ENCODE peak calls at places on chromosomes 2 and 18, in six cellular contexts. R, X, T, S, D and I are unnamed samples.

GRCh38 chr2:10286216-10287037 is 16.3 kb upstream of the HPCAL1 start:
- DNase-seq in R (peak; percentile 42), X (no peak), T (no peak), S (peak; percentile 73), D (no peak), I (no peak)

GRCh38 chr18:36539674-36540073 is 242.2 kb downstream of the FHOD3 start:
- DNase-seq in R (no peak), X (no peak), T (peak; percentile 35), S (no peak), D (peak; percentile 13), I (no peak)

GRCh38 chr18:79523738-79524180 is 128.0 kb downstream of the NFATC1 start:
- DNase-seq in R (peak; percentile 94), X (no peak), T (no peak), S (peak; percentile 86), D (no peak), I (no peak)

GRCh38 chr2:39033980-39034379 is 86.9 kb downstream of the SOS1 start:
- DNase-seq in R (no peak), X (peak; percentile 41), T (peak; percentile 35), S (no peak), D (peak; percentile 38), I (no peak)

GRCh38 chr2:59398081-59398480 is 1155.4 kb downstream of the BCL11A start:
- DNase-seq in R (no peak), X (no peak), T (no peak), S (no peak), D (no peak), I (no peak)

GRCh38 chr2:110843496-110843895 is 111.1 kb downstream of the ACOXL start:
- DNase-seq in R (no peak), X (no peak), T (no peak), S (no peak), D (no peak), I (no peak)

GRCh38 chr2:42171396-42171971 is 2.3 kb downstream of the EML4 start:
- DNase-seq in R (no peak), X (peak; percentile 8), T (no peak), S (no peak), D (peak; percentile 77), I (no peak)

GRCh38 chr2:212381428-212382102 is 157.0 kb downstream of the ERBB4 start:
- DNase-seq in R (no peak), X (no peak), T (no peak), S (no peak), D (no peak), I (no peak)

GRCh38 chr2:207285451-207285771 is 119.7 kb upstream of the KLF7 start:
- DNase-seq in R (no peak), X (peak; percentile 11), T (no peak), S (no peak), D (no peak), I (no peak)

GRCh38 chr2:3959372-3959771 is 256.0 kb downstream of the DCDC2C start:
- DNase-seq in R (no peak), X (peak; percentile 6), T (no peak), S (no peak), D (peak; percentile 54), I (no peak)

GRCh38 chr2:214341636-214342035 is 69.2 kb upstream of the VWC2L start:
- DNase-seq in R (no peak), X (no peak), T (no peak), S (no peak), D (peak; percentile 56), I (no peak)

GRCh38 chr2:97911922-97912575 is 83.7 kb downstream of the TMEM131 start:
- DNase-seq in R (peak; percentile 63), X (no peak), T (no peak), S (no peak), D (peak; percentile 44), I (no peak)

GRCh38 chr2:44169155-44169898 is 652 bp downstream of the PPM1B start:
- DNase-seq in R (peak; percentile 73), X (peak; percentile 45), T (peak; percentile 15), S (no peak), D (peak; percentile 60), I (no peak)

GRCh38 chr2:224086226-224086911 is 47.3 kb upstream of the SERPINE2 start:
- DNase-seq in R (no peak), X (peak; percentile 94), T (peak; percentile 93), S (no peak), D (peak; percentile 90), I (no peak)

GRCh38 chr2:223537669-223538601 is 64.2 kb downstream of the SCG2 start:
- DNase-seq in R (no peak), X (peak; percentile 73), T (no peak), S (no peak), D (peak; percentile 17), I (no peak)

GRCh38 chr2:3785220-3785889 is 82.0 kb downstream of the DCDC2C start:
- DNase-seq in R (no peak), X (peak; percentile 1), T (peak; percentile 9), S (no peak), D (no peak), I (no peak)

GRCh38 chr2:118231759-118232158 is 143.5 kb downstream of the INSIG2 start:
- DNase-seq in R (no peak), X (no peak), T (no peak), S (no peak), D (no peak), I (no peak)

GRCh38 chr2:164389411-164389810 is 231.9 kb downstream of the GRB14 start:
- DNase-seq in R (no peak), X (no peak), T (no peak), S (no peak), D (no peak), I (no peak)

GRCh38 chr2:52934354-52934898 is 833.2 kb upstream of the CHAC2 start:
- DNase-seq in R (no peak), X (peak; percentile 93), T (peak; percentile 10), S (no peak), D (peak; percentile 83), I (no peak)

GRCh38 chr2:10030311-10030736 is 13.0 kb upstream of the KLF11 start:
- DNase-seq in R (peak; percentile 71), X (no peak), T (no peak), S (no peak), D (no peak), I (peak; percentile 39)

GRCh38 chr2:11411768-11412448 is 54.1 kb downstream of the E2F6 start:
- DNase-seq in R (peak; percentile 75), X (peak; percentile 21), T (peak; percentile 43), S (no peak), D (peak; percentile 88), I (peak; percentile 58)

GRCh38 chr2:120531863-120532600 is 186.1 kb downstream of the INHBB start:
- DNase-seq in R (no peak), X (no peak), T (peak; percentile 55), S (peak; percentile 66), D (peak; percentile 47), I (peak; percentile 50)

GRCh38 chr2:71070294-71071025 is 2.0 kb downstream of the NAGK start:
- DNase-seq in R (peak; percentile 71), X (peak; percentile 29), T (peak; percentile 21), S (peak; percentile 87), D (peak; percentile 43), I (no peak)

GRCh38 chr2:233165895-233166661 is 85.4 kb upstream of the ATG16L1 start:
- DNase-seq in R (peak; percentile 71), X (peak; percentile 13), T (peak; percentile 13), S (peak; percentile 92), D (no peak), I (no peak)

GRCh38 chr2:200525551-200525881 is 491 bp upstream of the SGO2 start:
- DNase-seq in R (no peak), X (no peak), T (no peak), S (no peak), D (no peak), I (no peak)

GRCh38 chr18:35311506-35311905 is 21.5 kb upstream of the ZSCAN30 start:
- DNase-seq in R (no peak), X (peak; percentile 57), T (peak; percentile 51), S (no peak), D (no peak), I (no peak)

GRCh38 chr18:38698108-38698507 is 1132.5 kb upstream of the CELF4 start:
- DNase-seq in R (no peak), X (no peak), T (no peak), S (no peak), D (no peak), I (no peak)

GRCh38 chr2:236525416-236525997 is 44.1 kb upstream of the ACKR3 start:
- DNase-seq in R (no peak), X (peak; percentile 56), T (no peak), S (no peak), D (peak; percentile 19), I (no peak)

GRCh38 chr2:156021326-156022040 is 311.0 kb downstream of the NR4A2 start:
- DNase-seq in R (no peak), X (no peak), T (no peak), S (no peak), D (peak; percentile 42), I (no peak)

GRCh38 chr2:181308731-181309130 is 148.5 kb upstream of the ITGA4 start:
- DNase-seq in R (no peak), X (no peak), T (no peak), S (no peak), D (no peak), I (no peak)

GRCh38 chr2:181307203-181307991 is 149.8 kb upstream of the ITGA4 start:
- DNase-seq in R (no peak), X (no peak), T (no peak), S (peak; percentile 25), D (no peak), I (no peak)

GRCh38 chr2:181309576-181309975 is 147.6 kb upstream of the ITGA4 start:
- DNase-seq in R (no peak), X (no peak), T (no peak), S (no peak), D (no peak), I (no peak)

GRCh38 chr2:181310967-181311366 is 146.2 kb upstream of the ITGA4 start:
- DNase-seq in R (no peak), X (no peak), T (no peak), S (peak; percentile 42), D (no peak), I (no peak)

DNA sequence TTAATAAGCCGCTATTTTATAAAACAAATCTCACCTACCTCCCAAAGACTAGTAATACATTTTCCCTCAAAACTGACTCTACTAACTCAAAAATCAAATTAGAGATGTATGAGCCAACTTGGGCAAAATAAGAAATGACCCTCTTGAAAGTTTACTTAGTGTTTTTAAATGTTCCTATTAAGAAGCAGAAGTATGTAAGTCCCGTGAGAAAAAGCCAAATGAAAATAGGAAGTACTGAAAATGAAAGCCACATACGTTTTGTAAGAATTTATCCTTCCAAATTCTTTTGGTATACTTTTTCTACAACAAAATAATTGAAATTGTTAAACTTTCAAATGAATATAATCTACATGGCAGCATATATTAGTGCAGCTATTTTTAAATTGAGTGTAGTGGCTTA is 148.0 kb upstream of the ITGA4 start:
- DNase-seq in R (no peak), X (no peak), T (no peak), S (no peak), D (no peak), I (no peak)
- H3K4me3 ChIP-seq in R (no peak overlapping the region), X (no peak overlapping the region), T (no peak overlapping the region), S (peak overlapping the region; percentile 18), D (no peak overlapping the region), I (no peak overlapping the region)

GRCh38 chr2:151120016-151120415 is 141.6 kb downstream of the RBM43 start:
- DNase-seq in R (no peak), X (no peak), T (no peak), S (no peak), D (no peak), I (no peak)
- H3K4me3 ChIP-seq in R (no peak overlapping the region), X (no peak overlapping the region), T (no peak overlapping the region), S (no peak overlapping the region), D (no peak overlapping the region), I (no peak overlapping the region)

GRCh38 chr2:64727013-64727767 is 73.5 kb upstream of the SERTAD2 start:
- DNase-seq in R (no peak), X (no peak), T (no peak), S (no peak), D (no peak), I (no peak)
- H3K4me3 ChIP-seq in R (no peak overlapping the region), X (no peak overlapping the region), T (no peak overlapping the region), S (no peak overlapping the region), D (no peak overlapping the region), I (no peak overlapping the region)

GRCh38 chr2:208311954-208312353 is 45.9 kb downstream of the PIKFYVE start:
- DNase-seq in R (no peak), X (peak; percentile 13), T (peak; percentile 10), S (no peak), D (peak; percentile 48), I (no peak)
- H3K4me3 ChIP-seq in R (no peak overlapping the region), X (no peak overlapping the region), T (no peak overlapping the region), S (no peak overlapping the region), D (no peak overlapping the region), I (no peak overlapping the region)